ENCODE peak calls at places on chromosomes 4 and X, in nine cellular contexts. J, Z, C, M, B, Q, F, O and T are unnamed samples.

GRCh38 chrX:38220024-38220935 is at the start of gene SRPX:
- DNase-seq in Z (no peak), M (peak; percentile 79), F (peak; percentile 52), O (peak; percentile 32), Q (peak; percentile 72), C (peak; percentile 49), J (peak; percentile 47), B (peak; percentile 63), T (no peak)

GRCh38 chr4:187992971-187993370 is 2.6 kb upstream of the ZFP42 start:
- DNase-seq in M (no peak), J (no peak), C (no peak), Z (no peak), B (no peak), F (no peak), Q (no peak), O (no peak), T (no peak)

GRCh38 chr4:138758876-138759275 is 256.7 kb upstream of the NOCT start:
- DNase-seq in C (no peak), Z (no peak), Q (no peak), F (no peak), J (no peak), B (no peak), M (no peak), O (no peak), T (no peak)

GRCh38 chr4:26380740-26381139 is 59.9 kb downstream of the RBPJ start:
- DNase-seq in F (no peak), M (no peak), J (no peak), Z (no peak), C (no peak), O (no peak), B (no peak), Q (no peak), T (no peak)

GRCh38 chr4:153345011-153345981 is 808 bp downstream of the MND1 start:
- DNase-seq in B (peak; percentile 79), F (peak; percentile 56), O (no peak), C (peak; percentile 66), Z (peak; percentile 24), J (peak; percentile 40), Q (peak; percentile 79), M (peak; percentile 77), T (peak; percentile 65)

GRCh38 chr4:106063009-106063408 is 167.7 kb downstream of the NPNT start:
- DNase-seq in M (no peak), Z (no peak), C (no peak), J (no peak), B (no peak), F (peak; percentile 45), O (no peak), Q (peak; percentile 7), T (no peak)

GRCh38 chr4:39514888-39515401 is 12.3 kb downstream of the UGDH start:
- DNase-seq in J (peak; percentile 71), B (no peak), O (peak; percentile 65), Z (no peak), C (peak; percentile 13), M (no peak), F (peak; percentile 66), Q (peak; percentile 38), T (no peak)

GRCh38 chrX:107736781-107737531 is 38.6 kb downstream of the TSC22D3 start:
- DNase-seq in Q (no peak), Z (no peak), O (no peak), B (peak; percentile 22), F (no peak), J (no peak), M (peak; percentile 54), C (no peak), T (no peak)

GRCh38 chr4:24892278-24892677 is 20.6 kb downstream of the CCDC149 start:
- DNase-seq in F (no peak), M (no peak), Z (no peak), O (no peak), C (no peak), Q (no peak), B (no peak), J (no peak), T (no peak)

GRCh38 chrX:134654398-134655012 is 3.8 kb downstream of the PLAC1 start:
- DNase-seq in F (no peak), O (no peak), J (no peak), Q (no peak), B (no peak), M (no peak), Z (no peak), C (no peak), T (no peak)

GRCh38 chrX:18875256-18875878 is 108.5 kb downstream of the PHKA2 start:
- DNase-seq in B (peak; percentile 63), Q (no peak), C (no peak), F (no peak), O (no peak), M (no peak), Z (no peak), J (peak; percentile 4), T (no peak)

GRCh38 chr4:110073045-110073845 is 125.2 kb downstream of the ELOVL6 start:
- DNase-seq in C (no peak), Z (no peak), O (no peak), F (peak; percentile 11), B (no peak), M (no peak), Q (no peak), J (no peak), T (no peak)

GRCh38 chr4:151874328-151874727 is 113.5 kb upstream of the GATB start:
- DNase-seq in M (no peak), F (no peak), Q (no peak), B (no peak), Z (no peak), J (no peak), O (no peak), C (no peak), T (no peak)

GRCh38 chr4:8283631-8284121 is 14.1 kb downstream of the HTRA3 start:
- DNase-seq in Z (no peak), J (no peak), Q (no peak), O (peak; percentile 40), F (no peak), C (peak; percentile 28), M (peak; percentile 76), B (peak; percentile 66), T (no peak)

GRCh38 chrX:132948648-132949260 is 9.7 kb downstream of the HS6ST2 start:
- DNase-seq in Q (peak; percentile 2), B (no peak), M (no peak), C (peak; percentile 20), F (no peak), J (no peak), O (no peak), Z (no peak), T (no peak)

GRCh38 chrX:10051866-10052265 is 84.7 kb downstream of the CLDN34 start:
- DNase-seq in J (no peak), M (no peak), C (no peak), F (no peak), Z (no peak), O (no peak), B (no peak), Q (no peak), T (no peak)

GRCh38 chrX:10055430-10055829 is 88.3 kb downstream of the CLDN34 start:
- DNase-seq in J (no peak), Q (no peak), Z (no peak), O (no peak), B (no peak), F (no peak), M (no peak), C (no peak), T (no peak)

GRCh38 chrX:10050481-10050880 is 83.3 kb downstream of the CLDN34 start:
- DNase-seq in J (no peak), F (peak; percentile 8), Z (no peak), B (no peak), M (peak; percentile 39), Q (no peak), O (no peak), C (no peak), T (no peak)

GRCh38 chrX:10054396-10054795 is 87.2 kb downstream of the CLDN34 start:
- DNase-seq in Z (no peak), C (no peak), Q (no peak), O (no peak), M (no peak), F (no peak), J (no peak), B (no peak), T (no peak)

GRCh38 chrX:10052906-10053625 is 85.9 kb downstream of the CLDN34 start:
- DNase-seq in B (no peak), J (no peak), F (no peak), O (no peak), M (peak; percentile 20), C (no peak), Z (no peak), Q (peak; percentile 24), T (no peak)
- H3K4me1 ChIP-seq in B (peaks cover 3% of the 10 kb centered on the region), J (no peaks in the 10 kb centered on the region), F (peaks cover 8% of the 10 kb centered on the region), O (peaks cover 3% of the 10 kb centered on the region), M (no peaks in the 10 kb centered on the region), C (no peaks in the 10 kb centered on the region), Z (no peaks in the 10 kb centered on the region), Q (peaks cover 10% of the 10 kb centered on the region), T (no peaks in the 10 kb centered on the region)

GRCh38 chr4:113336556-113336955 is 287.1 kb downstream of the ANK2 start:
- DNase-seq in O (no peak), B (no peak), Q (peak; percentile 36), C (no peak), J (no peak), Z (no peak), F (no peak), M (no peak), T (no peak)
- H3K4me1 ChIP-seq in O (no peaks in the 10 kb centered on the region), B (no peaks in the 10 kb centered on the region), Q (no peaks in the 10 kb centered on the region), C (no peaks in the 10 kb centered on the region), J (no peaks in the 10 kb centered on the region), Z (no peaks in the 10 kb centered on the region), F (no peaks in the 10 kb centered on the region), M (no peaks in the 10 kb centered on the region), T (no peaks in the 10 kb centered on the region)

DNA sequence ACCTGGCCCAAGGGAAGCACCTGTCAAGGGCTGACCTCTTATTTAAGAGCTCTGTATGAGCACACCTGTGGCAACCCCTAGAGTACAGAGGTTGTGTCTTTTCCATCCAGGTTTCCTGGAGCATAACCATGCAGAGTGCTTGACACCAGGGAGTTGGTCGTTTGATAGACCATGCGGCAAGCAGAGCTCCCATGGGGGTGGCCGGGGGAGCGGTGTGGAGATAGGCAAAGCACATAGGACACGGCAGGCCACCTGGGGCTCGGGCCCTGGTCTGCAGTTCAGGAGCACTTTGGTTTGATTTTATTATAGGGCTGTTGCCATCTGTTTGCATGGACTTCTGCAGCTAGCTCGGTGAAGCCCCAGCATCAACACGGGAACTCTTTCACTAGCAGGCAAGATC is 95.0 kb upstream of the MTM1 start:
- DNase-seq in C (no peak), Q (no peak), M (no peak), B (no peak), F (no peak), J (no peak), Z (no peak), O (no peak), T (no peak)
- H3K4me1 ChIP-seq in C (no peaks in the 10 kb centered on the region), Q (no peaks in the 10 kb centered on the region), M (no peaks in the 10 kb centered on the region), B (peaks cover 3% of the 10 kb centered on the region), F (peaks cover 5% of the 10 kb centered on the region), J (no peaks in the 10 kb centered on the region), Z (no peaks in the 10 kb centered on the region), O (peaks cover 14% of the 10 kb centered on the region), T (peaks cover 9% of the 10 kb centered on the region)

DNA sequence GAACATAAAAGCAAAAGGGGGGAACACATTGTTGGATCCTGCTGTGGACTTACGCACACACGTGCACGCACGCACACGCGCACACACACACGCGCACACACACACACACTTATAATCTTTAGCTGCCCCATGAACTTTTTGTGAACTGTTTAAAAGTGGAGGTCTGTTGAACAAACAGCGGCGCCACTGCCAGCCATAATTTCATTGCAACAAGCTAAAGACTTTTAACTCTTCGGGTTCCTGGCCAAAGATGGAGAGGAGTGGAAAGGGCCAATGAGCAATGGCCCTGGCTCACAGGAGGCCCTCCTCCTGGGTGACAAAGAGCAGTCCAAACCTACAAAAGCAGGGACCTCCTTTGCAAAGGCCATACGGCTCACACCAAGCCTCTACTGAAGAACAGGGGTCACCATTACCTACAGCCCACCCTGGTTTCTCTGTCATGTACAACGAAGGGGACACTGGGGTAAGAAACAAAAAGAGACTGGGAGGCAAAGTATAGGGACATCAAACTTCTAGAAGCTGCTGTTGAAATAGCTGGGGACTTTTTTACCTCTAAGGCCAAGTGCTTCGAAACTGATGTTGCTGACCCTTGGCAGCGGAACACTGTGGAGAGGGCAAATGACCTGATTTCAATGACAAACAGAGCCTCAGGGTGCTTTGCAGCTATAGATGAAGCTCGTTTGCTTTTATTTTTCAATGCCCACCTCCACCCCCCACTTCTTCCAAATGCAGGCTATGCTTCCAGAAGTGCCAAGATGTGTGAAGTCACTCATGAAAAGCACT is 16.7 kb downstream of the BCOR start:
- DNase-seq in J (peak; percentile 46), F (no peak), B (no peak), C (no peak), M (no peak), Q (no peak), Z (no peak), O (no peak), T (no peak)
- H3K4me1 ChIP-seq in J (peaks cover 51% of the 10 kb centered on the region), F (peaks cover 14% of the 10 kb centered on the region), B (peaks cover 53% of the 10 kb centered on the region), C (peaks cover 34% of the 10 kb centered on the region), M (no peaks in the 10 kb centered on the region), Q (peaks cover 7% of the 10 kb centered on the region), Z (peaks cover 7% of the 10 kb centered on the region), O (peaks cover 5% of the 10 kb centered on the region), T (peaks cover 5% of the 10 kb centered on the region)